ENCODE peak calls at places on chromosomes 7 and 10, in ten cellular contexts. S is SK-N-SH, X is kidney, J is prostate gland, P is heart right ventricle, H is endothelial cell of umbilical vein, K is endodermal cell, Q is heart left ventricle, A is body of pancreas, F is left ventricle myocardium inferior. O is an unnamed sample.

GRCh38 chr7:73557397-73558257 is at the start of gene BCL7B:
- DNase-seq in H (peak; percentile 69), Q (peak; percentile 76), P (peak; percentile 79), K (peak; percentile 88), J (peak; percentile 49), F (peak; percentile 65), A (peak; percentile 72), S (peak; percentile 100), X (peak; percentile 92), O (peak; percentile 61)

GRCh38 chr7:131087756-131088658 is 239.7 kb upstream of the MKLN1 start:
- DNase-seq in H (no peak), A (no peak), Q (no peak), F (no peak), S (no peak), X (no peak), J (no peak), K (no peak), P (no peak), O (no peak)

GRCh38 chr10:129870926-129871660 is 93.0 kb downstream of the EBF3 start:
- DNase-seq in X (no peak), P (no peak), F (no peak), A (no peak), S (peak; percentile 82), K (no peak), Q (no peak), J (peak; percentile 10), H (no peak), O (no peak)

GRCh38 chr7:5450549-5451327 is 27.1 kb upstream of the TNRC18 start:
- DNase-seq in Q (peak; percentile 57), P (peak; percentile 62), A (peak; percentile 53), H (peak; percentile 54), J (peak; percentile 56), X (peak; percentile 83), S (peak; percentile 94), K (peak; percentile 91), F (peak; percentile 51), O (peak; percentile 54)

GRCh38 chr10:33524966-33525365 is 190.5 kb upstream of the NRP1 start:
- DNase-seq in K (no peak), F (no peak), S (no peak), Q (no peak), X (no peak), P (no peak), H (no peak), A (no peak), J (no peak), O (no peak)

GRCh38 chr10:78802866-78803265 is 265.9 kb upstream of the ZMIZ1 start:
- DNase-seq in Q (peak; percentile 56), F (peak; percentile 74), S (peak; percentile 58), K (no peak), A (peak; percentile 21), H (no peak), P (peak; percentile 71), X (peak; percentile 84), J (peak; percentile 53), O (no peak)

GRCh38 chr10:74500026-74500704 is 326.2 kb upstream of the KAT6B start:
- DNase-seq in K (no peak), P (no peak), H (peak; percentile 4), F (no peak), S (no peak), Q (no peak), A (no peak), X (no peak), J (no peak), O (no peak)

GRCh38 chr10:124709862-124710261 is 34.3 kb downstream of the FAM53B start:
- DNase-seq in Q (no peak), P (peak; percentile 64), H (no peak), X (peak; percentile 87), F (peak; percentile 65), J (no peak), K (no peak), A (no peak), S (no peak), O (no peak)

GRCh38 chr7:7970113-7970619 is 1.6 kb downstream of the GLCCI1 start:
- DNase-seq in H (no peak), X (no peak), A (no peak), Q (no peak), F (no peak), P (no peak), J (no peak), S (peak; percentile 55), K (peak; percentile 52), O (peak; percentile 37)

GRCh38 chr7:7967909-7968543 is 570 bp upstream of the GLCCI1 start:
- DNase-seq in J (no peak), Q (no peak), P (no peak), X (no peak), A (no peak), S (no peak), H (no peak), K (no peak), F (no peak), O (no peak)

GRCh38 chr7:7968544-7969305 is at the start of gene GLCCI1:
- DNase-seq in H (peak; percentile 98), F (peak; percentile 97), J (peak; percentile 98), K (peak; percentile 99), Q (peak; percentile 97), X (peak; percentile 98), P (peak; percentile 96), A (peak; percentile 97), S (peak; percentile 96), O (peak; percentile 97)

GRCh38 chr7:7970620-7971307 is 2.2 kb downstream of the GLCCI1 start:
- DNase-seq in A (no peak), F (no peak), S (peak; percentile 46), X (no peak), Q (no peak), P (no peak), K (no peak), H (peak; percentile 26), J (no peak), O (no peak)

DNA sequence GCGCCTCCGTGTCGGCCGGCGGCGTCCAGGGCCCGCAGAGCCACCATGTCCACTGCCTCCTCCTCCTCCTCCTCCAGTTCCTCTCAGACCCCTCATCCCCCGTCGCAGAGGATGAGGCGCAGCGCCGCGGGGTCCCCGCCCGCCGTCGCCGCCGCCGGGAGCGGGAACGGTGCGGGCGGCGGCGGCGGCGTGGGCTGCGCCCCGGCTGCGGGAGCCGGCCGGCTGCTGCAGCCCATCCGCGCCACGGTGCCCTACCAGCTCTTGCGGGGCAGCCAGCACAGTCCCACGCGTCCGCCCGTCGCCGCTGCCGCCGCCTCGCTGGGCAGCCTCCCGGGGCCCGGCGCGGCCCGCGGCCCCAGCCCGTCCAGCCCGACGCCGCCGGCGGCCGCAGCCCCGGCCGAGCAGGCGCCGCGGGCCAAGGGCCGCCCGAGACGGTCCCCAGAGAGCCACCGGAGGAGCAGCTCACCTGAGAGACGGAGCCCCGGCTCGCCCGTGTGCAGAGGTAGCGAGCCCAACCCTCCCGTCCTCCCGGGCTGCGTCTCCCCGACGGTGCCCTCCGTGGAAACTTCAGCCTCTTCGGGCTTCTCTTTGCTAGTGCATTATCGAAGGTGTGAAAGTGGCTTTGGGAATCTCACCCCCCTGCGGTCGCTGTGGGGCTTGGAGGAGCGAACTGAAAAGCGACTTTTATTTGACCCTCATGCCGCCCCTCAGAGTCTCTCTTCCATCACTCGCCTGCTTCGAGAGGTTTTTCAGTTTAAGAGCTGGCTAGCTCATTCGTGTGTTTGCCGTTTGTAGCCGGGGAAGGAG is 913 bp downstream of the GLCCI1 start:
- DNase-seq in Q (peak; percentile 25), P (peak; percentile 28), X (peak; percentile 77), S (no peak), K (peak; percentile 83), F (peak; percentile 15), A (peak; percentile 23), H (peak; percentile 61), J (peak; percentile 23), O (peak; percentile 48)
- TF ChIP-seq CTCF in Q (no peak), P (no peak), X (no peak), S (no peak), K (peak; percentile 37), F (peak; percentile 25), A (peak; percentile 27), H (no peak), J (no peak), O (no peak)

DNA sequence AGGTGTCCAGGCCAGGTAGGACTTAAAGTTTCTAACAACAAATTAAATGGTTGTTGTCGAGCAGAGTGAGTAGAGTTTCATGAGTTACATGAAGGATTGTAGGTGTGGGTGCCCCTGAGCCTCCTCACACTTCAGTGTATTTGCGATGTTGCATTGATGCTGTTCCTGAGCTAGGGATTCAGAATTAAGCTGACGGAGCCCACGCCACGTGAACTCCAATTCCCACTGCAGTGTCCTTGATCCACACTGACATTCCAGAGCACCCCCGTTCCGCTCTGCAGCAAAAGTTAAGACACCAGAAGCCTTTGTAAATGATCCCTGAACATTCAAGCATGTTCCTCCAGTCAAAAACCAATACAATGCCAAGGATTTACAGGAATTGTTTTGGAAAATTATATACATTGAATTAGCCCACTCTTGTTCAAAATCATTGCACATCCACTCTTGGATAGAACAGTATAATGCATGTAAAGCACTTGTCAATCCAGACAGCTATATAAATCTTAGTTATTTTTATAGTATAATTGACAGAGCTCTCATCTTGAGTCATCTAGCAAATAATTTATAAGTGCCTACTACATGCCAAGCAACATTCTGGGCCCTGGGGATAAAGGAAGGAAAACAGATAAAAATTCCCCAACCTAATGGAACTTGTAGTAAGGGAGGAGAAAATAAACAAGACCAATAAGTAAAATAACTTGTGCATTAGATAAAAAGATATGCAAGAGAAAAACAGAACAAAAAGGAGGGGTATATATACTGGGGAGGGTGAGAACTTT is 78.9 kb upstream of the SEC61G start:
- DNase-seq in K (no peak), H (no peak), Q (no peak), P (no peak), A (no peak), X (no peak), S (no peak), F (no peak), J (no peak), O (no peak)
- H3K27ac ChIP-seq in K (no peak overlapping the region), H (no peak overlapping the region), Q (peak overlapping the region; percentile 51), P (peak overlapping the region; percentile 31), A (no peak overlapping the region), X (no peak overlapping the region), S (no peak overlapping the region), F (peak overlapping the region; percentile 76), J (no peak overlapping the region), O (peak overlapping the region; percentile 57)

GRCh38 chr10:117472872-117473271 is 69.7 kb upstream of the EMX2 start:
- DNase-seq in X (no peak), K (no peak), J (no peak), F (no peak), A (no peak), H (no peak), Q (no peak), P (no peak), S (no peak), O (no peak)
- TF ChIP-seq CTCF in X (no peak), K (no peak), J (no peak), F (no peak), A (no peak), H (no peak), Q (no peak), P (no peak), S (no peak), O (no peak)

GRCh38 chr10:86889997-86890396 is 67.4 kb downstream of the MMRN2 start:
- DNase-seq in K (no peak), Q (no peak), S (no peak), F (no peak), A (no peak), J (no peak), P (no peak), X (no peak), H (no peak), O (no peak)

DNA sequence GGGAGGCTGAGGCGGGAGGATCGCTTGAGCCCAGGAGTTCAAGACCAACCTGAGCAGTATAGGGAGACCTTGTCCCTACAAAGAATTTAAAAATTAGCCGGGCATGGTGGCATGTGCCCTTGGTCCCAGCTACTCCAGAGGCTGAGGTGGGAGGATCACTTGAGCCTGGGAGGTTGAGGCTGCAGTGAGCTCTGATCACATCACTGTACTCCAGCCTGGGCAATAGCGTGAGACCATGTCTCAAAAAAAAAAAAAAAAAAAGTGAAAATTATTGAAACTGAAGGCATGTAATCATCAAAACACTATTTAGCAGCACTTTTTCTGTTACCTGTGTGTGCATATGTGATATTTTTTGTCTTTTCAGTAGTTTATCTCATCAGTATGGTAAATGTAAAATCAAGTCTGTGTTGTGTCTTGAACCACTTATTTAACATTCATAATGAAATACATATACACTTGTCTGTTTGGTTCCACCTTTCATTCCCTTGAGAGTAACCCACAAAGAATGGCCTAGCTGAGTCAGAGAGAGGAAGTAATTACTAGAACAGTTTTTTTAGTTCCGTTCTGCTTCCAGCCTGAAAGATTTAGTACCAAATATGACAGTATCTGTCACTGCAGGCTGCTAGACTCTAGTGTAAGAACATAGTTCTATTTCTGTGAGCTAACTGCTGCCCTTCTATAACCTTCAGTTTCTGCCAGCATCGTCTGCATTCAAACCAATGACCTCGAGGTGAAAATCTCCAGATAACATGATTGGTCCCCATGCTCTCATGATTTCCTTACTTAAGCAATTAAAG is 68.6 kb downstream of the MMRN2 start:
- DNase-seq in P (no peak), H (peak; percentile 51), S (no peak), A (no peak), F (no peak), Q (no peak), J (no peak), K (no peak), X (no peak), O (no peak)
- H3K27ac ChIP-seq in P (peak overlapping the region; percentile 66), H (no peak overlapping the region), S (peak overlapping the region; percentile 64), A (no peak overlapping the region), F (peak overlapping the region; percentile 83), Q (peak overlapping the region; percentile 64), J (no peak overlapping the region), K (peak overlapping the region; percentile 36), X (no peak overlapping the region), O (no peak overlapping the region)

O was measured in thyroid gland.